ENCODE peak calls at places on chromosomes 7 and 10, in six cellular contexts. Y is PC-3, F is GM23248, E is MM.1S, R is neural progenitor cell, C is GM12878. H is an unnamed sample.

GRCh38 chr7:95549818-95550529 is 46.3 kb downstream of the PDK4 start:
- DNase-seq in Y (peak; percentile 90), F (peak; percentile 86), E (no peak), R (no peak), C (no peak), H (peak; percentile 97)

GRCh38 chr7:138752568-138753518 is 45.0 kb upstream of the TMEM213 start:
- DNase-seq in Y (peak; percentile 98), F (peak; percentile 27), E (peak; percentile 96), R (peak; percentile 51), C (peak; percentile 38), H (no peak)

GRCh38 chr7:121107923-121108498 is 119.5 kb downstream of the CPED1 start:
- DNase-seq in Y (peak; percentile 87), F (peak; percentile 81), E (peak; percentile 74), R (peak; percentile 74), C (peak; percentile 11), H (peak; percentile 55)

GRCh38 chr7:117750612-117751563 is 122.4 kb downstream of the CTTNBP2 start:
- DNase-seq in Y (peak; percentile 48), F (peak; percentile 66), E (peak; percentile 61), R (peak; percentile 58), C (no peak), H (no peak)

GRCh38 chr10:114375082-114375481 is 29.2 kb downstream of the AFAP1L2 start:
- DNase-seq in Y (peak; percentile 91), F (no peak), E (no peak), R (no peak), C (no peak), H (no peak)

GRCh38 chr10:102004376-102004775 is 51.6 kb downstream of the ARMH3 start:
- DNase-seq in Y (no peak), F (peak; percentile 68), E (no peak), R (no peak), C (no peak), H (peak; percentile 65)

GRCh38 chr7:70588151-70588550 is 543.8 kb upstream of the GALNT17 start:
- DNase-seq in Y (no peak), F (no peak), E (no peak), R (no peak), C (no peak), H (no peak)

GRCh38 chr10:51564896-51565505 is 134.4 kb downstream of the CSTF2T start:
- DNase-seq in Y (no peak), F (no peak), E (no peak), R (peak; percentile 61), C (no peak), H (no peak)

GRCh38 chr7:108016841-108017775 is 14.1 kb upstream of the LAMB1 start:
- DNase-seq in Y (peak; percentile 75), F (peak; percentile 69), E (no peak), R (no peak), C (no peak), H (peak; percentile 68)

GRCh38 chr7:94418851-94419250 is 24.2 kb downstream of the COL1A2 start:
- DNase-seq in Y (no peak), F (peak; percentile 44), E (no peak), R (no peak), C (no peak), H (no peak)

GRCh38 chr10:14530465-14530864 is 199.7 kb upstream of the FRMD4A start:
- DNase-seq in Y (no peak), F (no peak), E (no peak), R (no peak), C (no peak), H (no peak)

GRCh38 chr10:103278862-103279298 is 1.9 kb downstream of the INA start:
- DNase-seq in Y (peak; percentile 41), F (peak; percentile 71), E (peak; percentile 16), R (peak; percentile 90), C (no peak), H (peak; percentile 76)

GRCh38 chr7:101428093-101428866 is 65.6 kb downstream of the COL26A1 start:
- DNase-seq in Y (no peak), F (no peak), E (no peak), R (no peak), C (no peak), H (no peak)

GRCh38 chr7:115546790-115547189 is 483.8 kb downstream of the TFEC start:
- DNase-seq in Y (peak; percentile 61), F (peak; percentile 5), E (no peak), R (no peak), C (no peak), H (no peak)

GRCh38 chr10:93491589-93492121 is 4.8 kb upstream of the CEP55 start:
- DNase-seq in Y (no peak), F (no peak), E (no peak), R (no peak), C (no peak), H (no peak)

GRCh38 chr10:6083523-6084475 is 5.0 kb upstream of the RBM17 start:
- DNase-seq in Y (no peak), F (peak; percentile 23), E (no peak), R (no peak), C (no peak), H (no peak)

GRCh38 chr10:6048281-6049030 is 13.7 kb downstream of the IL2RA start:
- DNase-seq in Y (no peak), F (no peak), E (no peak), R (no peak), C (no peak), H (no peak)

GRCh38 chr10:60237977-60238376 is 151.7 kb downstream of the ANK3 start:
- DNase-seq in Y (peak; percentile 81), F (peak; percentile 40), E (no peak), R (no peak), C (peak; percentile 28), H (peak; percentile 91)

GRCh38 chr10:120486671-120487205 is 29.7 kb downstream of the PLPP4 start:
- DNase-seq in Y (no peak), F (no peak), E (no peak), R (no peak), C (no peak), H (no peak)

GRCh38 chr10:121698336-121698735 is 100.1 kb upstream of the FGFR2 start:
- DNase-seq in Y (no peak), F (no peak), E (no peak), R (no peak), C (no peak), H (no peak)

GRCh38 chr10:86357676-86358075 is 8.9 kb downstream of the GRID1 start:
- DNase-seq in Y (no peak), F (no peak), E (no peak), R (no peak), C (no peak), H (no peak)

GRCh38 chr10:119131512-119132240 is 27.8 kb downstream of the DENND10 start:
- DNase-seq in Y (no peak), F (peak; percentile 48), E (peak; percentile 69), R (no peak), C (peak; percentile 45), H (no peak)

GRCh38 chr7:46685051-46685450 is 764.0 kb upstream of the IGFBP3 start:
- DNase-seq in Y (peak; percentile 35), F (no peak), E (no peak), R (no peak), C (no peak), H (no peak)

GRCh38 chr10:120999868-121000267 is 148.7 kb downstream of the WDR11 start:
- DNase-seq in Y (no peak), F (no peak), E (no peak), R (peak; percentile 38), C (no peak), H (peak; percentile 37)

GRCh38 chr10:48335788-48336187 is 29.3 kb downstream of the MAPK8 start:
- DNase-seq in Y (no peak), F (no peak), E (no peak), R (no peak), C (no peak), H (no peak)
- H4K20me1 ChIP-seq in Y (no peaks in the 10 kb centered on the region), F (no peaks in the 10 kb centered on the region), E (no peaks in the 10 kb centered on the region), R (peaks cover 8% of the 10 kb centered on the region), C (no peaks in the 10 kb centered on the region), H (peaks cover 33% of the 10 kb centered on the region)

DNA sequence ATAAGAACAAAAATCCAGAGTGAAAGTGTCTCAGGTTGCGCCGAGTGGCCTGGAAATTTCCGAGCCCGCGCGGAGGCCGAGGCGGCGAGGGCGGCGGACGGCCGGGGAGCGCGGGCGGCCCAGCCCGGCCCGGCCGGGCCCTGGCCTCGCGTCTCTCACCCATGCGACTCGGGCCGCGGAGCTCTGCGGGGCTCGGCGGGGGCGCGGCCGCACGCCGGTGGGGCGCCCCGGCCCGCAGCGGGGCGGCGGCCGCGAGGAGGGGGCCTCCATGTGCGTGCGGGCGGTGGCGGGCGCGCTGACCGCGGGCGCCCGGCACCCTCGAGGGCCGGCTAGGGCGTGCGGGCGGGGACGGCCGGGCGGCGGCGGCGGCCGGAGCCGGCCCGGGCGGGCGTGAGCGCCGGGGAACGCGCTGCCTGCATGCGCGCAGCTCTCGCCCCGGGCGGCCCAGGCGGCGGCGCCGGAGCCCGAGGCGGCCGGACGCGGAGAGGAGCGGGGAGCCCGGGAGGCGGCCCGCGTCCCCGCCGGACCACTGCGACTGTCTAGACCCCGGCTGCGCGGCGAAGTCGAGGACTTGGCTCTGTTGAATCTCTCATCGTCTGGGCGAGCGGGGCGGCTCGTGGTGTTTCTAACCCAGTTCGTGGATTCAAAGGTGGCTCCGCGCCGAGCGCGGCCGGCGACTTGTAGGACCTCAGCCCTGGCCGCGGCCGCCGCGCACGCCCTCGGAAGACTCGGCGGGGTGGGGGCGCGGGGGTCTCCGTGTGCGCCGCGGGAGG is at the start of gene EN2:
- DNase-seq in Y (peak; percentile 7), F (peak; percentile 35), E (no peak), R (peak; percentile 57), C (no peak), H (peak; percentile 93)
- H4K20me1 ChIP-seq in Y (no peaks in the 10 kb centered on the region), F (no peaks in the 10 kb centered on the region), E (no peaks in the 10 kb centered on the region), R (peaks cover 94% of the 10 kb centered on the region), C (peaks cover 3% of the 10 kb centered on the region), H (peaks cover 3% of the 10 kb centered on the region)

GRCh38 chr7:140870003-140870402 is 54.7 kb downstream of the BRAF start:
- DNase-seq in Y (no peak), F (no peak), E (no peak), R (no peak), C (no peak), H (no peak)
- H4K20me1 ChIP-seq in Y (no peaks in the 10 kb centered on the region), F (peaks cover 13% of the 10 kb centered on the region), E (peaks cover 11% of the 10 kb centered on the region), R (peaks cover 4% of the 10 kb centered on the region), C (no peaks in the 10 kb centered on the region), H (peaks cover 46% of the 10 kb centered on the region)

GRCh38 chr10:12487366-12487765 is 138.0 kb downstream of the CAMK1D start:
- DNase-seq in Y (no peak), F (no peak), E (no peak), R (no peak), C (no peak), H (peak; percentile 69)
- H4K20me1 ChIP-seq in Y (no peaks in the 10 kb centered on the region), F (no peaks in the 10 kb centered on the region), E (no peaks in the 10 kb centered on the region), R (no peaks in the 10 kb centered on the region), C (no peaks in the 10 kb centered on the region), H (no peaks in the 10 kb centered on the region)

DNA sequence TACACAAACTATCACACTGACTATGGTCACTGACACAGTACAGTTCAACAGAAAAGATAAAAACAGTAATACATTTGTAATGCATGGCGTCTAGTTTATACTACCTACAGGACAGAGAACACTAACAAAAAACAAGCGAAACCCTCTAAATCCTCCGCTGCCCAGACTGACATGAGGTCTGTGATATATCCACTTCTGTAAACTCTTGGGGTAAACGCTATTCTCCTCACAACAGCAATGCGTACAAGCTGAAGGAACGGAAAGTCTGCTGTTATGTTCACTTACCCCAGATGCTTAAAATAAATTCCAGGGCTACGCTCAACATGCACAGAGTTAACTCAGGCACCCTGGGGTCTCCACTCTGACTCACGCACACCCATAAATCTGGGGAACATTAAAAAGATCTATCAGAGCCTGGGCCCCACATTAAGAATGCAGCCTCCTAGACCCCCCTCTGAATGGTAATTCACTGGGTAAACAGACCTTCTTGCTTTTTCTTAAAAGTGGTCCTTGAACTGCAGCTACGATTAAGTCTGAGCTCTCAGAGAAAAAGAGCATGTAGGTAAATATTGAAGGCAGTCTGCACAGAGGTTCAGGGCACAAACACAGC is 105.6 kb downstream of the CTBP2 start:
- DNase-seq in Y (no peak), F (no peak), E (no peak), R (no peak), C (no peak), H (no peak)
- H4K20me1 ChIP-seq in Y (no peaks in the 10 kb centered on the region), F (peaks cover 8% of the 10 kb centered on the region), E (no peaks in the 10 kb centered on the region), R (peaks cover 97% of the 10 kb centered on the region), C (no peaks in the 10 kb centered on the region), H (peaks cover 54% of the 10 kb centered on the region)

H was measured in osteoblast.